ENCODE peak calls at places on chromosomes 1 and 21, in five cellular contexts. L is left lung, C is NCI-H524, O is GM23338, T is NCI-H510A treated with DMSO at 0.1 percent for 48 hours. V is an unnamed sample.

GRCh38 chr1:154863702-154864174 is 6.3 kb downstream of the KCNN3 start:
- DNase-seq in T (peak), O (peak), L (no peak), C (no peak), V (peak)

GRCh38 chr1:1024421-1025415 is 4.8 kb downstream of the AGRN start:
- DNase-seq in L (peak), C (no peak), O (peak), T (no peak), V (peak)

GRCh38 chr1:67189953-67190352 is 23.7 kb downstream of the IL23R start:
- DNase-seq in C (no peak), O (no peak), T (no peak), L (no peak), V (no peak)

GRCh38 chr1:223717695-223718363 is 5.5 kb downstream of the CAPN2 start:
- DNase-seq in O (no peak), C (no peak), L (no peak), T (no peak), V (no peak)

GRCh38 chr1:69691179-69691578 is 123.5 kb downstream of the LRRC7 start:
- DNase-seq in T (no peak), O (no peak), L (no peak), C (no peak), V (no peak)

GRCh38 chr1:180264595-180264994 is 34.5 kb downstream of the LHX4 start:
- DNase-seq in C (no peak), O (no peak), L (no peak), T (no peak), V (no peak)

GRCh38 chr1:201479331-201479730 is 10.3 kb upstream of the PHLDA3 start:
- DNase-seq in L (no peak), T (no peak), O (no peak), C (no peak), V (no peak)

GRCh38 chr21:28207776-28208175 is 784.9 kb downstream of the LTN1 start:
- DNase-seq in L (no peak), T (no peak), C (no peak), O (no peak), V (no peak)

GRCh38 chr1:109796484-109797305 is 33.0 kb upstream of the EPS8L3 start:
- DNase-seq in T (no peak), L (no peak), C (no peak), O (no peak), V (no peak)

GRCh38 chr1:27521336-27522147 is 31.6 kb upstream of the WASF2 start:
- DNase-seq in O (no peak), T (no peak), C (no peak), L (no peak), V (no peak)

GRCh38 chr1:24643362-24644346 is 552 bp downstream of the SRRM1 start:
- DNase-seq in L (peak), C (no peak), O (peak), T (no peak), V (no peak)

V was measured in body of pancreas.